ENCODE peak calls at places on chromosomes 5 and 9, in four cellular contexts. G, T, A and B are unnamed samples.

GRCh38 chr9:104795857-104796256 is 31.9 kb downstream of the NIPSNAP3B start:
- DNase-seq in G (no peak), T (no peak), A (no peak), B (no peak)

GRCh38 chr9:22111871-22112247 is 102.8 kb upstream of the CDKN2B start:
- DNase-seq in G (no peak), T (no peak), A (no peak), B (no peak)

GRCh38 chr9:112224401-112225289 is 49.5 kb upstream of the SUSD1 start:
- DNase-seq in G (no peak), T (no peak), A (no peak), B (no peak)

GRCh38 chr9:86903461-86904010 is 43.8 kb downstream of the GAS1 start:
- DNase-seq in G (no peak), T (no peak), A (peak; percentile 16), B (no peak)

GRCh38 chr9:121744687-121745395 is 93.4 kb downstream of the DAB2IP start:
- DNase-seq in G (no peak), T (no peak), A (no peak), B (no peak)

GRCh38 chr9:116959775-116960174 is 272.7 kb downstream of the TRIM32 start:
- DNase-seq in G (no peak), T (peak; percentile 2), A (no peak), B (no peak)

GRCh38 chr5:38468202-38468656 is 88.2 kb downstream of the LIFR start:
- DNase-seq in G (no peak), T (no peak), A (no peak), B (peak; percentile 44)

GRCh38 chr9:18941060-18941746 is 91.8 kb downstream of the SAXO1 start:
- DNase-seq in G (no peak), T (no peak), A (no peak), B (no peak)

GRCh38 chr5:80619081-80619480 is 35.4 kb upstream of the MSH3 start:
- DNase-seq in G (no peak), T (no peak), A (no peak), B (no peak)

GRCh38 chr5:109987970-109988369 is 298.2 kb downstream of the MAN2A1 start:
- DNase-seq in G (no peak), T (no peak), A (no peak), B (no peak)

GRCh38 chr9:108019821-108020220 is 530.3 kb upstream of the KLF4 start:
- DNase-seq in G (no peak), T (no peak), A (no peak), B (no peak)

GRCh38 chr5:94674841-94675382 is 56.4 kb downstream of the SLF1 start:
- DNase-seq in G (no peak), T (no peak), A (no peak), B (no peak)

GRCh38 chr5:98927242-98927987 is 1.4 kb downstream of the CHD1 start:
- DNase-seq in G (peak; percentile 70), T (peak; percentile 7), A (no peak), B (no peak)

GRCh38 chr9:134962065-134962997 is 44.6 kb upstream of the FCN1 start:
- DNase-seq in G (no peak), T (no peak), A (no peak), B (no peak)

GRCh38 chr5:154199263-154199662 is 8.7 kb downstream of the GALNT10 start:
- DNase-seq in G (no peak), T (no peak), A (no peak), B (no peak)